ENCODE peak calls at places on chromosomes 7 and 10, in eight cellular contexts. One of them, this sample, is unnamed.

GRCh38 chr10:12308102-12308501 is 41.2 kb upstream of the CAMK1D start:
- DNase-seq in Panc1: no peak
- DNase-seq in heart right ventricle: no peak
- DNase-seq in stimulated activated CD8-positive, alpha-beta memory T cell treated with anti-CD3 and anti-CD28 coated beads, Interleukin-12 subunit alpha, Interleukin-12 subunit beta, amount 100 ng/mL, for 4 hours: no peak
- DNase-seq in stimulated activated naive CD8-positive, alpha-beta T cell treated with anti-CD3 and anti-CD28 coated beads, Interleukin-15, Interleukin-2, amounts not matched to agents 100 U/mL and 50 U/mL, for 24 hours: no peak
- DNase-seq in activated naive CD4-positive, alpha-beta T cell treated with anti-CD3 and anti-CD28 coated beads for 36 hours: no peak
- DNase-seq in NCI-H2029: no peak
- DNase-seq in MG63: no peak
- DNase-seq in this sample: no peak

GRCh38 chr10:88253-88652 is 39.2 kb upstream of the TUBB8 start:
- DNase-seq in Panc1: no peak
- DNase-seq in heart right ventricle: no peak
- DNase-seq in stimulated activated CD8-positive, alpha-beta memory T cell treated with anti-CD3 and anti-CD28 coated beads, Interleukin-12 subunit alpha, Interleukin-12 subunit beta, amount 100 ng/mL, for 4 hours: no peak
- DNase-seq in stimulated activated naive CD8-positive, alpha-beta T cell treated with anti-CD3 and anti-CD28 coated beads, Interleukin-15, Interleukin-2, amounts not matched to agents 100 U/mL and 50 U/mL, for 24 hours: no peak
- DNase-seq in activated naive CD4-positive, alpha-beta T cell treated with anti-CD3 and anti-CD28 coated beads for 36 hours: no peak
- DNase-seq in NCI-H2029: no peak
- DNase-seq in MG63: no peak
- DNase-seq in this sample: no peak

GRCh38 chr10:126270116-126270515 is 118.2 kb downstream of the ADAM12 start:
- DNase-seq in Panc1: no peak
- DNase-seq in heart right ventricle: no peak
- DNase-seq in stimulated activated CD8-positive, alpha-beta memory T cell treated with anti-CD3 and anti-CD28 coated beads, Interleukin-12 subunit alpha, Interleukin-12 subunit beta, amount 100 ng/mL, for 4 hours: no peak
- DNase-seq in stimulated activated naive CD8-positive, alpha-beta T cell treated with anti-CD3 and anti-CD28 coated beads, Interleukin-15, Interleukin-2, amounts not matched to agents 100 U/mL and 50 U/mL, for 24 hours: no peak
- DNase-seq in activated naive CD4-positive, alpha-beta T cell treated with anti-CD3 and anti-CD28 coated beads for 36 hours: no peak
- DNase-seq in NCI-H2029: no peak
- DNase-seq in MG63: no peak
- DNase-seq in this sample: no peak

GRCh38 chr10:28948045-28948444 is 270.7 kb downstream of the BAMBI start:
- DNase-seq in Panc1: no peak
- DNase-seq in heart right ventricle: no peak
- DNase-seq in stimulated activated CD8-positive, alpha-beta memory T cell treated with anti-CD3 and anti-CD28 coated beads, Interleukin-12 subunit alpha, Interleukin-12 subunit beta, amount 100 ng/mL, for 4 hours: no peak
- DNase-seq in stimulated activated naive CD8-positive, alpha-beta T cell treated with anti-CD3 and anti-CD28 coated beads, Interleukin-15, Interleukin-2, amounts not matched to agents 100 U/mL and 50 U/mL, for 24 hours: no peak
- DNase-seq in activated naive CD4-positive, alpha-beta T cell treated with anti-CD3 and anti-CD28 coated beads for 36 hours: no peak
- DNase-seq in NCI-H2029: no peak
- DNase-seq in MG63: peak
- DNase-seq in this sample: no peak

GRCh38 chr10:49398000-49398861 is 2.3 kb upstream of the DRGX start:
- DNase-seq in Panc1: no peak
- DNase-seq in heart right ventricle: peak
- DNase-seq in stimulated activated CD8-positive, alpha-beta memory T cell treated with anti-CD3 and anti-CD28 coated beads, Interleukin-12 subunit alpha, Interleukin-12 subunit beta, amount 100 ng/mL, for 4 hours: peak
- DNase-seq in stimulated activated naive CD8-positive, alpha-beta T cell treated with anti-CD3 and anti-CD28 coated beads, Interleukin-15, Interleukin-2, amounts not matched to agents 100 U/mL and 50 U/mL, for 24 hours: peak
- DNase-seq in activated naive CD4-positive, alpha-beta T cell treated with anti-CD3 and anti-CD28 coated beads for 36 hours: peak
- DNase-seq in NCI-H2029: no peak
- DNase-seq in MG63: peak
- DNase-seq in this sample: peak

GRCh38 chr10:20949967-20950366 is 52.9 kb upstream of the NEBL start:
- DNase-seq in Panc1: no peak
- DNase-seq in heart right ventricle: no peak
- DNase-seq in stimulated activated CD8-positive, alpha-beta memory T cell treated with anti-CD3 and anti-CD28 coated beads, Interleukin-12 subunit alpha, Interleukin-12 subunit beta, amount 100 ng/mL, for 4 hours: no peak
- DNase-seq in stimulated activated naive CD8-positive, alpha-beta T cell treated with anti-CD3 and anti-CD28 coated beads, Interleukin-15, Interleukin-2, amounts not matched to agents 100 U/mL and 50 U/mL, for 24 hours: no peak
- DNase-seq in activated naive CD4-positive, alpha-beta T cell treated with anti-CD3 and anti-CD28 coated beads for 36 hours: no peak
- DNase-seq in NCI-H2029: no peak
- DNase-seq in MG63: no peak
- DNase-seq in this sample: no peak

GRCh38 chr7:116653204-116653603 is 18.8 kb upstream of the MET start:
- DNase-seq in Panc1: no peak
- DNase-seq in heart right ventricle: no peak
- DNase-seq in stimulated activated CD8-positive, alpha-beta memory T cell treated with anti-CD3 and anti-CD28 coated beads, Interleukin-12 subunit alpha, Interleukin-12 subunit beta, amount 100 ng/mL, for 4 hours: no peak
- DNase-seq in stimulated activated naive CD8-positive, alpha-beta T cell treated with anti-CD3 and anti-CD28 coated beads, Interleukin-15, Interleukin-2, amounts not matched to agents 100 U/mL and 50 U/mL, for 24 hours: no peak
- DNase-seq in activated naive CD4-positive, alpha-beta T cell treated with anti-CD3 and anti-CD28 coated beads for 36 hours: no peak
- DNase-seq in NCI-H2029: no peak
- DNase-seq in MG63: peak
- DNase-seq in this sample: no peak

GRCh38 chr7:55236454-55236853 is 128.7 kb upstream of the LANCL2 start:
- DNase-seq in Panc1: no peak
- DNase-seq in heart right ventricle: no peak
- DNase-seq in stimulated activated CD8-positive, alpha-beta memory T cell treated with anti-CD3 and anti-CD28 coated beads, Interleukin-12 subunit alpha, Interleukin-12 subunit beta, amount 100 ng/mL, for 4 hours: no peak
- DNase-seq in stimulated activated naive CD8-positive, alpha-beta T cell treated with anti-CD3 and anti-CD28 coated beads, Interleukin-15, Interleukin-2, amounts not matched to agents 100 U/mL and 50 U/mL, for 24 hours: no peak
- DNase-seq in activated naive CD4-positive, alpha-beta T cell treated with anti-CD3 and anti-CD28 coated beads for 36 hours: no peak
- DNase-seq in NCI-H2029: no peak
- DNase-seq in MG63: no peak
- DNase-seq in this sample: no peak

GRCh38 chr10:79093658-79094411 is 25.1 kb downstream of the ZMIZ1 start:
- DNase-seq in Panc1: no peak
- DNase-seq in heart right ventricle: no peak
- DNase-seq in stimulated activated CD8-positive, alpha-beta memory T cell treated with anti-CD3 and anti-CD28 coated beads, Interleukin-12 subunit alpha, Interleukin-12 subunit beta, amount 100 ng/mL, for 4 hours: no peak
- DNase-seq in stimulated activated naive CD8-positive, alpha-beta T cell treated with anti-CD3 and anti-CD28 coated beads, Interleukin-15, Interleukin-2, amounts not matched to agents 100 U/mL and 50 U/mL, for 24 hours: no peak
- DNase-seq in activated naive CD4-positive, alpha-beta T cell treated with anti-CD3 and anti-CD28 coated beads for 36 hours: no peak
- DNase-seq in NCI-H2029: peak
- DNase-seq in MG63: peak
- DNase-seq in this sample: no peak

GRCh38 chr10:24590697-24591457 is 132.8 kb downstream of the ARHGAP21 start:
- DNase-seq in Panc1: no peak
- DNase-seq in heart right ventricle: no peak
- DNase-seq in stimulated activated CD8-positive, alpha-beta memory T cell treated with anti-CD3 and anti-CD28 coated beads, Interleukin-12 subunit alpha, Interleukin-12 subunit beta, amount 100 ng/mL, for 4 hours: no peak
- DNase-seq in stimulated activated naive CD8-positive, alpha-beta T cell treated with anti-CD3 and anti-CD28 coated beads, Interleukin-15, Interleukin-2, amounts not matched to agents 100 U/mL and 50 U/mL, for 24 hours: no peak
- DNase-seq in activated naive CD4-positive, alpha-beta T cell treated with anti-CD3 and anti-CD28 coated beads for 36 hours: no peak
- DNase-seq in NCI-H2029: no peak
- DNase-seq in MG63: no peak
- DNase-seq in this sample: no peak

GRCh38 chr7:16891338-16891737 is 9.6 kb upstream of the AGR3 start:
- DNase-seq in Panc1: peak
- DNase-seq in heart right ventricle: peak
- DNase-seq in stimulated activated CD8-positive, alpha-beta memory T cell treated with anti-CD3 and anti-CD28 coated beads, Interleukin-12 subunit alpha, Interleukin-12 subunit beta, amount 100 ng/mL, for 4 hours: no peak
- DNase-seq in stimulated activated naive CD8-positive, alpha-beta T cell treated with anti-CD3 and anti-CD28 coated beads, Interleukin-15, Interleukin-2, amounts not matched to agents 100 U/mL and 50 U/mL, for 24 hours: no peak
- DNase-seq in activated naive CD4-positive, alpha-beta T cell treated with anti-CD3 and anti-CD28 coated beads for 36 hours: peak
- DNase-seq in NCI-H2029: no peak
- DNase-seq in MG63: peak
- DNase-seq in this sample: peak

GRCh38 chr7:158991824-158992621 is 135.7 kb downstream of the DYNC2I1 start:
- DNase-seq in Panc1: no peak
- DNase-seq in heart right ventricle: no peak
- DNase-seq in stimulated activated CD8-positive, alpha-beta memory T cell treated with anti-CD3 and anti-CD28 coated beads, Interleukin-12 subunit alpha, Interleukin-12 subunit beta, amount 100 ng/mL, for 4 hours: no peak
- DNase-seq in stimulated activated naive CD8-positive, alpha-beta T cell treated with anti-CD3 and anti-CD28 coated beads, Interleukin-15, Interleukin-2, amounts not matched to agents 100 U/mL and 50 U/mL, for 24 hours: no peak
- DNase-seq in activated naive CD4-positive, alpha-beta T cell treated with anti-CD3 and anti-CD28 coated beads for 36 hours: peak
- DNase-seq in NCI-H2029: no peak
- DNase-seq in MG63: no peak
- DNase-seq in this sample: no peak

GRCh38 chr7:19958309-19958896 is 185.0 kb upstream of the TMEM196 start:
- DNase-seq in Panc1: peak
- DNase-seq in heart right ventricle: no peak
- DNase-seq in stimulated activated CD8-positive, alpha-beta memory T cell treated with anti-CD3 and anti-CD28 coated beads, Interleukin-12 subunit alpha, Interleukin-12 subunit beta, amount 100 ng/mL, for 4 hours: no peak
- DNase-seq in stimulated activated naive CD8-positive, alpha-beta T cell treated with anti-CD3 and anti-CD28 coated beads, Interleukin-15, Interleukin-2, amounts not matched to agents 100 U/mL and 50 U/mL, for 24 hours: no peak
- DNase-seq in activated naive CD4-positive, alpha-beta T cell treated with anti-CD3 and anti-CD28 coated beads for 36 hours: no peak
- DNase-seq in NCI-H2029: no peak
- DNase-seq in MG63: peak
- DNase-seq in this sample: no peak

GRCh38 chr7:75650062-75650461 is 88.7 kb downstream of the HIP1 start:
- DNase-seq in Panc1: no peak
- DNase-seq in heart right ventricle: no peak
- DNase-seq in stimulated activated CD8-positive, alpha-beta memory T cell treated with anti-CD3 and anti-CD28 coated beads, Interleukin-12 subunit alpha, Interleukin-12 subunit beta, amount 100 ng/mL, for 4 hours: no peak
- DNase-seq in stimulated activated naive CD8-positive, alpha-beta T cell treated with anti-CD3 and anti-CD28 coated beads, Interleukin-15, Interleukin-2, amounts not matched to agents 100 U/mL and 50 U/mL, for 24 hours: no peak
- DNase-seq in activated naive CD4-positive, alpha-beta T cell treated with anti-CD3 and anti-CD28 coated beads for 36 hours: no peak
- DNase-seq in NCI-H2029: no peak
- DNase-seq in MG63: peak
- DNase-seq in this sample: no peak